ENCODE peak calls at places on chromosomes 3 and 15, in seven cellular contexts. One of them, this sample, is unnamed.

GRCh38 chr3:50112462-50112861 is 23.7 kb downstream of the RBM5 start:
- DNase-seq in dorsolateral prefrontal cortex: no peak
- DNase-seq in adrenal gland: no peak
- DNase-seq in sigmoid colon: no peak
- DNase-seq in left lung: no peak
- DNase-seq in transverse colon: no peak
- DNase-seq in A549: peak
- DNase-seq in this sample: no peak

GRCh38 chr15:100866386-100867330 is 13.0 kb upstream of the ALDH1A3 start:
- DNase-seq in left lung: no peak
- DNase-seq in transverse colon: no peak
- DNase-seq in dorsolateral prefrontal cortex: no peak
- DNase-seq in adrenal gland: no peak
- DNase-seq in sigmoid colon: no peak
- DNase-seq in A549: peak
- DNase-seq in this sample: no peak

GRCh38 chr3:27885641-27886040 is 163.5 kb upstream of the EOMES start:
- DNase-seq in transverse colon: no peak
- DNase-seq in sigmoid colon: no peak
- DNase-seq in dorsolateral prefrontal cortex: no peak
- DNase-seq in left lung: no peak
- DNase-seq in adrenal gland: no peak
- DNase-seq in A549: no peak
- DNase-seq in this sample: no peak

GRCh38 chr15:101014276-101014675 is 95.1 kb downstream of the LRRK1 start:
- DNase-seq in sigmoid colon: no peak
- DNase-seq in left lung: no peak
- DNase-seq in adrenal gland: no peak
- DNase-seq in transverse colon: peak
- DNase-seq in dorsolateral prefrontal cortex: no peak
- DNase-seq in A549: no peak
- DNase-seq in this sample: no peak

GRCh38 chr15:99578809-99579208 is 13.0 kb downstream of the MEF2A start:
- DNase-seq in adrenal gland: no peak
- DNase-seq in A549: no peak
- DNase-seq in dorsolateral prefrontal cortex: no peak
- DNase-seq in transverse colon: no peak
- DNase-seq in sigmoid colon: no peak
- DNase-seq in left lung: no peak
- DNase-seq in this sample: peak

GRCh38 chr3:39118079-39118478 is 10.6 kb downstream of the TTC21A start:
- DNase-seq in dorsolateral prefrontal cortex: no peak
- DNase-seq in A549: no peak
- DNase-seq in transverse colon: no peak
- DNase-seq in sigmoid colon: no peak
- DNase-seq in left lung: no peak
- DNase-seq in adrenal gland: no peak
- DNase-seq in this sample: no peak

GRCh38 chr3:129036234-129037092 is 24.1 kb upstream of the GP9 start:
- DNase-seq in A549: no peak
- DNase-seq in sigmoid colon: no peak
- DNase-seq in dorsolateral prefrontal cortex: no peak
- DNase-seq in left lung: no peak
- DNase-seq in transverse colon: no peak
- DNase-seq in adrenal gland: no peak
- DNase-seq in this sample: no peak

GRCh38 chr15:79844221-79844620 is 52.6 kb downstream of the MTHFS start:
- DNase-seq in dorsolateral prefrontal cortex: no peak
- DNase-seq in adrenal gland: no peak
- DNase-seq in sigmoid colon: no peak
- DNase-seq in A549: no peak
- DNase-seq in transverse colon: no peak
- DNase-seq in left lung: no peak
- DNase-seq in this sample: peak

GRCh38 chr15:35757790-35758189 is 211.8 kb upstream of the DPH6 start:
- DNase-seq in sigmoid colon: no peak
- DNase-seq in A549: no peak
- DNase-seq in left lung: no peak
- DNase-seq in adrenal gland: no peak
- DNase-seq in transverse colon: no peak
- DNase-seq in dorsolateral prefrontal cortex: no peak
- DNase-seq in this sample: no peak

GRCh38 chr3:18185624-18186023 is 239.5 kb downstream of the SATB1 start:
- DNase-seq in left lung: no peak
- DNase-seq in adrenal gland: no peak
- DNase-seq in A549: no peak
- DNase-seq in dorsolateral prefrontal cortex: no peak
- DNase-seq in sigmoid colon: no peak
- DNase-seq in transverse colon: no peak
- DNase-seq in this sample: no peak

GRCh38 chr3:127535901-127536817 is 54.4 kb downstream of the TPRA1 start:
- DNase-seq in A549: no peak
- DNase-seq in transverse colon: no peak
- DNase-seq in sigmoid colon: no peak
- DNase-seq in adrenal gland: no peak
- DNase-seq in dorsolateral prefrontal cortex: peak
- DNase-seq in left lung: peak
- DNase-seq in this sample: no peak

GRCh38 chr3:171977860-171978259 is 61.5 kb upstream of the FNDC3B start:
- DNase-seq in A549: no peak
- DNase-seq in dorsolateral prefrontal cortex: no peak
- DNase-seq in left lung: no peak
- DNase-seq in sigmoid colon: no peak
- DNase-seq in transverse colon: no peak
- DNase-seq in adrenal gland: no peak
- DNase-seq in this sample: no peak

GRCh38 chr3:35322070-35322469 is 317.3 kb upstream of the ARPP21 start:
- DNase-seq in A549: no peak
- DNase-seq in dorsolateral prefrontal cortex: no peak
- DNase-seq in sigmoid colon: no peak
- DNase-seq in left lung: no peak
- DNase-seq in transverse colon: no peak
- DNase-seq in adrenal gland: no peak
- DNase-seq in this sample: peak

GRCh38 chr3:46100812-46101211 is 73.5 kb upstream of the XCR1 start:
- DNase-seq in sigmoid colon: no peak
- DNase-seq in A549: no peak
- DNase-seq in left lung: no peak
- DNase-seq in adrenal gland: peak
- DNase-seq in dorsolateral prefrontal cortex: no peak
- DNase-seq in transverse colon: no peak
- DNase-seq in this sample: no peak

GRCh38 chr3:43523454-43524053 is 98.3 kb downstream of the ANO10 start:
- DNase-seq in adrenal gland: no peak
- DNase-seq in dorsolateral prefrontal cortex: no peak
- DNase-seq in transverse colon: no peak
- DNase-seq in left lung: no peak
- DNase-seq in sigmoid colon: no peak
- DNase-seq in A549: no peak
- DNase-seq in this sample: peak

GRCh38 chr3:29601861-29602585 is 321.2 kb downstream of the RBMS3 start:
- DNase-seq in transverse colon: no peak
- DNase-seq in sigmoid colon: no peak
- DNase-seq in adrenal gland: no peak
- DNase-seq in dorsolateral prefrontal cortex: no peak
- DNase-seq in left lung: no peak
- DNase-seq in A549: no peak
- DNase-seq in this sample: no peak

GRCh38 chr3:123020709-123021108 is 6.9 kb downstream of the SEMA5B start:
- DNase-seq in left lung: no peak
- DNase-seq in A549: no peak
- DNase-seq in transverse colon: no peak
- DNase-seq in sigmoid colon: no peak
- DNase-seq in adrenal gland: no peak
- DNase-seq in dorsolateral prefrontal cortex: no peak
- DNase-seq in this sample: no peak

GRCh38 chr3:28301607-28302158 is 46.8 kb upstream of the ZCWPW2 start:
- DNase-seq in dorsolateral prefrontal cortex: no peak
- DNase-seq in A549: no peak
- DNase-seq in transverse colon: no peak
- DNase-seq in adrenal gland: no peak
- DNase-seq in sigmoid colon: no peak
- DNase-seq in left lung: no peak
- DNase-seq in this sample: no peak

GRCh38 chr3:185878920-185879319 is 54.1 kb upstream of the IGF2BP2 start:
- DNase-seq in transverse colon: no peak
- DNase-seq in adrenal gland: no peak
- DNase-seq in left lung: no peak
- DNase-seq in A549: no peak
- DNase-seq in sigmoid colon: no peak
- DNase-seq in dorsolateral prefrontal cortex: no peak
- DNase-seq in this sample: no peak

GRCh38 chr3:115340586-115340985 is 193.5 kb upstream of the ZBTB20 start:
- DNase-seq in left lung: no peak
- DNase-seq in A549: no peak
- DNase-seq in sigmoid colon: no peak
- DNase-seq in dorsolateral prefrontal cortex: no peak
- DNase-seq in adrenal gland: no peak
- DNase-seq in transverse colon: no peak
- DNase-seq in this sample: peak

GRCh38 chr15:85865070-85865684 is 70.5 kb upstream of the KLHL25 start:
- DNase-seq in A549: peak
- DNase-seq in sigmoid colon: no peak
- DNase-seq in adrenal gland: peak
- DNase-seq in left lung: no peak
- DNase-seq in dorsolateral prefrontal cortex: peak
- DNase-seq in transverse colon: peak
- DNase-seq in this sample: peak

GRCh38 chr15:78063966-78064365 is 13.5 kb downstream of the TBC1D2B start:
- DNase-seq in transverse colon: no peak
- DNase-seq in left lung: no peak
- DNase-seq in A549: no peak
- DNase-seq in sigmoid colon: no peak
- DNase-seq in adrenal gland: no peak
- DNase-seq in dorsolateral prefrontal cortex: no peak
- DNase-seq in this sample: peak

GRCh38 chr3:133965906-133966305 is 63.8 kb downstream of the SLCO2A1 start:
- DNase-seq in left lung: no peak
- DNase-seq in dorsolateral prefrontal cortex: no peak
- DNase-seq in A549: no peak
- DNase-seq in transverse colon: no peak
- DNase-seq in adrenal gland: no peak
- DNase-seq in sigmoid colon: peak
- DNase-seq in this sample: no peak

DNA sequence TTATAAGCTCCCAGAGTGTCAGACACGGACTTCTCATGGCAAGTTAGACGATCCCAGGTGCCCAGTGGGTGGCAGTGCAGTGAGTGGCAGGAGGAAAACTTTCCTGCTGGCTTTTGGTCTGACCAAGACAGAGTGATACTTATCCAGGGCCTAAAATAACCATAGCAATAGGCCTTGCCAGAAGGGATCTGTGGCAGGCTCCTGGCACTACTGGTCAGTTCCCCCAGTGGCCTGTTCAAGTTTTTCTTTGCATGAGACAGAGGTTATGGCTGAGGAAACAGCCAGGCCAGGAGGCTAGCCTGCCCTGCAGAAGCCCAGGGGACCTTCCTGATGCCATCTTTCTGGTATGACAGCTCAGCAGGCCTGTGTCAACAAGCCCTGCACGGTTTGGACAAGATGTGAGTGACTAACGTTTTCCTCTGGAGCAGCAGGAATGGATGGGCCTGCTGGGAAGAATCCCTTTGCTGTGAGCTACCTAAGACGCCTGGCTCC is 17.9 kb downstream of the SCG5 start:
- DNase-seq in adrenal gland: no peak
- DNase-seq in A549: peak
- DNase-seq in transverse colon: no peak
- DNase-seq in sigmoid colon: no peak
- DNase-seq in dorsolateral prefrontal cortex: no peak
- DNase-seq in left lung: no peak
- DNase-seq in this sample: peak
- TF ChIP-seq CTCF in adrenal gland: no peak
- TF ChIP-seq CTCF in A549: peak
- TF ChIP-seq CTCF in transverse colon: no peak
- TF ChIP-seq CTCF in sigmoid colon: no peak
- TF ChIP-seq CTCF in dorsolateral prefrontal cortex: no peak
- TF ChIP-seq CTCF in left lung: no peak
- TF ChIP-seq CTCF in this sample: no peak

GRCh38 chr3:9030034-9030433 is 66.8 kb upstream of the RAD18 start:
- DNase-seq in sigmoid colon: no peak
- DNase-seq in dorsolateral prefrontal cortex: no peak
- DNase-seq in left lung: no peak
- DNase-seq in A549: no peak
- DNase-seq in adrenal gland: no peak
- DNase-seq in transverse colon: no peak
- DNase-seq in this sample: no peak
- H3K4me3 ChIP-seq in sigmoid colon: no peak
- H3K4me3 ChIP-seq in dorsolateral prefrontal cortex: no peak
- H3K4me3 ChIP-seq in left lung: no peak
- H3K4me3 ChIP-seq in A549: no peak
- H3K4me3 ChIP-seq in adrenal gland: no peak
- H3K4me3 ChIP-seq in transverse colon: no peak
- H3K4me3 ChIP-seq in this sample: no peak

GRCh38 chr15:74904190-74904805 is 2.4 kb downstream of the FAM219B start:
- DNase-seq in left lung: no peak
- DNase-seq in A549: no peak
- DNase-seq in adrenal gland: no peak
- DNase-seq in sigmoid colon: peak
- DNase-seq in transverse colon: no peak
- DNase-seq in dorsolateral prefrontal cortex: peak
- DNase-seq in this sample: no peak

GRCh38 chr15:74908635-74909034 is 2.0 kb upstream of the FAM219B start:
- DNase-seq in sigmoid colon: peak
- DNase-seq in left lung: no peak
- DNase-seq in A549: no peak
- DNase-seq in adrenal gland: no peak
- DNase-seq in dorsolateral prefrontal cortex: peak
- DNase-seq in transverse colon: no peak
- DNase-seq in this sample: no peak

GRCh38 chr15:74906450-74907276 is at the start of gene FAM219B:
- DNase-seq in adrenal gland: peak
- DNase-seq in dorsolateral prefrontal cortex: peak
- DNase-seq in left lung: peak
- DNase-seq in transverse colon: peak
- DNase-seq in sigmoid colon: peak
- DNase-seq in A549: peak
- DNase-seq in this sample: peak

GRCh38 chr15:74907277-74907870 is 723 bp upstream of the FAM219B start:
- DNase-seq in A549: no peak
- DNase-seq in adrenal gland: peak
- DNase-seq in sigmoid colon: no peak
- DNase-seq in dorsolateral prefrontal cortex: no peak
- DNase-seq in left lung: no peak
- DNase-seq in transverse colon: no peak
- DNase-seq in this sample: no peak

DNA sequence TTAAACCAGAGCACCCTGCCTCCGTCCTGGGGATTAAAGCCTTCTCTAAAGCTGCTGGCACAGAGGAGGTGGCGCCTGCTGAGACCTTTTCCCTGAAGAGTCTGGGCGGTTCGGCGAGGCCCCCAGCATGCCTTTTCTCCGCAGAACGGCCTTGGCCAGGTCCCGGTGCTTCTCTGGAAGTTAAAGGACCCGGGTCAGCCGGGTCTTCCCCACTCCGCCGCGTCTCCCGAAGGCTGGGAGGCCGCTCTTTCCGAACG is 530 bp downstream of the FAM219B start:
- DNase-seq in A549: no peak
- DNase-seq in sigmoid colon: peak
- DNase-seq in transverse colon: peak
- DNase-seq in adrenal gland: peak
- DNase-seq in dorsolateral prefrontal cortex: no peak
- DNase-seq in left lung: no peak
- DNase-seq in this sample: no peak
- TF ChIP-seq CTCF in A549: no peak
- TF ChIP-seq CTCF in sigmoid colon: no peak
- TF ChIP-seq CTCF in transverse colon: no peak
- TF ChIP-seq CTCF in adrenal gland: no peak
- TF ChIP-seq CTCF in dorsolateral prefrontal cortex: no peak
- TF ChIP-seq CTCF in left lung: no peak
- TF ChIP-seq CTCF in this sample: no peak

GRCh38 chr3:57896691-57897090 is 111.5 kb upstream of the FLNB start:
- DNase-seq in adrenal gland: no peak
- DNase-seq in left lung: no peak
- DNase-seq in transverse colon: no peak
- DNase-seq in A549: no peak
- DNase-seq in dorsolateral prefrontal cortex: no peak
- DNase-seq in sigmoid colon: no peak
- DNase-seq in this sample: no peak
- H3K4me3 ChIP-seq in adrenal gland: no peak
- H3K4me3 ChIP-seq in left lung: no peak
- H3K4me3 ChIP-seq in transverse colon: no peak
- H3K4me3 ChIP-seq in A549: no peak
- H3K4me3 ChIP-seq in dorsolateral prefrontal cortex: no peak
- H3K4me3 ChIP-seq in sigmoid colon: peak
- H3K4me3 ChIP-seq in this sample: no peak